ENCODE peak calls at places on chromosomes 6 and 20, in eight cellular contexts. One of them, this sample, is unnamed.

GRCh38 chr20:4811661-4812181 is 90.0 kb downstream of the PRND start:
- DNase-seq in K562: no peak
- DNase-seq in lower lobe of right lung: peak; percentile 84
- DNase-seq in esophagus squamous epithelium: peak; percentile 55
- DNase-seq in mesendoderm: no peak
- DNase-seq in IMR-90: no peak
- DNase-seq in A673: no peak
- DNase-seq in heart right ventricle: peak; percentile 67
- DNase-seq in this sample: no peak

GRCh38 chr6:137290601-137291261 is 71.5 kb upstream of the IFNGR1 start:
- DNase-seq in K562: no peak
- DNase-seq in heart right ventricle: no peak
- DNase-seq in A673: no peak
- DNase-seq in mesendoderm: no peak
- DNase-seq in lower lobe of right lung: no peak
- DNase-seq in esophagus squamous epithelium: no peak
- DNase-seq in IMR-90: no peak
- DNase-seq in this sample: no peak

GRCh38 chr20:3727333-3728035 is 5.0 kb upstream of the HSPA12B start:
- DNase-seq in A673: peak; percentile 17
- DNase-seq in K562: no peak
- DNase-seq in IMR-90: peak; percentile 15
- DNase-seq in mesendoderm: peak; percentile 31
- DNase-seq in lower lobe of right lung: no peak
- DNase-seq in esophagus squamous epithelium: no peak
- DNase-seq in heart right ventricle: no peak
- DNase-seq in this sample: no peak

GRCh38 chr20:1122388-1123315 is 4.2 kb downstream of the PSMF1 start:
- DNase-seq in esophagus squamous epithelium: no peak
- DNase-seq in lower lobe of right lung: peak; percentile 63
- DNase-seq in mesendoderm: no peak
- DNase-seq in IMR-90: peak; percentile 57
- DNase-seq in K562: no peak
- DNase-seq in A673: peak; percentile 13
- DNase-seq in heart right ventricle: peak; percentile 33
- DNase-seq in this sample: peak; percentile 17

GRCh38 chr6:2744206-2744771 is 6.4 kb downstream of the MYLK4 start:
- DNase-seq in K562: no peak
- DNase-seq in mesendoderm: no peak
- DNase-seq in esophagus squamous epithelium: no peak
- DNase-seq in A673: peak; percentile 53
- DNase-seq in IMR-90: no peak
- DNase-seq in heart right ventricle: peak; percentile 77
- DNase-seq in lower lobe of right lung: no peak
- DNase-seq in this sample: peak; percentile 69

GRCh38 chr20:56440346-56441007 is 27.9 kb upstream of the RTF2 start:
- DNase-seq in esophagus squamous epithelium: no peak
- DNase-seq in heart right ventricle: no peak
- DNase-seq in lower lobe of right lung: no peak
- DNase-seq in K562: no peak
- DNase-seq in IMR-90: no peak
- DNase-seq in mesendoderm: no peak
- DNase-seq in A673: no peak
- DNase-seq in this sample: peak; percentile 59

GRCh38 chr6:125749112-125749863 is at the start of gene HEY2:
- DNase-seq in lower lobe of right lung: peak; percentile 94
- DNase-seq in esophagus squamous epithelium: peak; percentile 37
- DNase-seq in heart right ventricle: peak; percentile 96
- DNase-seq in A673: peak; percentile 95
- DNase-seq in K562: peak; percentile 99
- DNase-seq in IMR-90: peak; percentile 81
- DNase-seq in mesendoderm: peak; percentile 95
- DNase-seq in this sample: peak; percentile 91

GRCh38 chr6:27321370-27321769 is 9.3 kb upstream of the POM121L2 start:
- DNase-seq in heart right ventricle: no peak
- DNase-seq in IMR-90: no peak
- DNase-seq in A673: no peak
- DNase-seq in esophagus squamous epithelium: no peak
- DNase-seq in K562: no peak
- DNase-seq in mesendoderm: no peak
- DNase-seq in lower lobe of right lung: no peak
- DNase-seq in this sample: no peak

DNA sequence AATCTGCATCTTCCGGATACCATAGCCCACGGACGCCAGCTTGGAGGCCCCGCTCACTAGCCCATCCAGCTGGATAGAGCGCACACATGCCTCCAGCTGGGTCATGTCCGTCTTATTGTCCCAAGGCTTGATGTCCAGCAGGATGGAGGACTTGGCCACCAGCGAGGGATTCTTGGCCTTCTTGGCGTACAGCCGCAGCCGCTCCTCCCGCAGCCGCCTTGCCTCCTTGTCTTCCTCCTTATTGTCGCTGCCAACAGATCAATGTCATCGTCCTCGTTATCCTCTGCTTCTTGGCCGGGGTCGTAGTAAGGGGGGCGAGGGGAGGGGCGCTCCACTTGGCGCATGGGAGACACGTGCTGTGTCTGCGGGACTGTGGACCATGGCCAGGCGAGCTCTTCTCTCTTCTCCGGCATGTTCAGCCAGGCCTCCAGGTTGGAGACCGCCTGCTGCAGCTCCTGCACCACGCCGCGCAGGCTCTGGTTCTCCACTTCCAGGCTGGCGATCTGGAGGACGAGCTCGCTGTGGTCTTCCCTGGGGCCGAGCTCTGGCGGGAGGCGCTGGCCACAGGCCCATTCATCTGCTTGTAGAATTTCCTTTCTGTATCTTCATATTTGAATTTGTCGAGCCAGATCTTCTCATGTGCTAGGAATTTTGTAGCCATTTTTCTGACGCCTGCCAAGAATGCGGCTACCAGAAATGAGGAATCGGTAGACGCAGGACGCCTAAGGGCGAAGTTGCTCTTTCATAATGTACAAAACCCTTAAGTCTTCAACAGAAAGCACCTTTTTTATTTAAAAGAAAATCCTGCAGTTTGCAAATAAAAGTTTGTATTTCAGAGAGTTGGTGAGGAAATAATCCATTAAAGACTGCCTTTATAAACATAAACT is 60.1 kb upstream of the PTPRK start:
- DNase-seq in heart right ventricle: no peak
- DNase-seq in esophagus squamous epithelium: no peak
- DNase-seq in mesendoderm: no peak
- DNase-seq in A673: no peak
- DNase-seq in lower lobe of right lung: no peak
- DNase-seq in IMR-90: no peak
- DNase-seq in K562: no peak
- DNase-seq in this sample: no peak
- H3K4me3 ChIP-seq in heart right ventricle: no peak overlapping the region
- H3K4me3 ChIP-seq in esophagus squamous epithelium: no peak overlapping the region
- H3K4me3 ChIP-seq in mesendoderm: no peak overlapping the region
- H3K4me3 ChIP-seq in A673: no peak overlapping the region
- H3K4me3 ChIP-seq in lower lobe of right lung: no peak overlapping the region
- H3K4me3 ChIP-seq in IMR-90: no peak overlapping the region
- H3K4me3 ChIP-seq in K562: no peak overlapping the region
- H3K4me3 ChIP-seq in this sample: no peak overlapping the region

DNA sequence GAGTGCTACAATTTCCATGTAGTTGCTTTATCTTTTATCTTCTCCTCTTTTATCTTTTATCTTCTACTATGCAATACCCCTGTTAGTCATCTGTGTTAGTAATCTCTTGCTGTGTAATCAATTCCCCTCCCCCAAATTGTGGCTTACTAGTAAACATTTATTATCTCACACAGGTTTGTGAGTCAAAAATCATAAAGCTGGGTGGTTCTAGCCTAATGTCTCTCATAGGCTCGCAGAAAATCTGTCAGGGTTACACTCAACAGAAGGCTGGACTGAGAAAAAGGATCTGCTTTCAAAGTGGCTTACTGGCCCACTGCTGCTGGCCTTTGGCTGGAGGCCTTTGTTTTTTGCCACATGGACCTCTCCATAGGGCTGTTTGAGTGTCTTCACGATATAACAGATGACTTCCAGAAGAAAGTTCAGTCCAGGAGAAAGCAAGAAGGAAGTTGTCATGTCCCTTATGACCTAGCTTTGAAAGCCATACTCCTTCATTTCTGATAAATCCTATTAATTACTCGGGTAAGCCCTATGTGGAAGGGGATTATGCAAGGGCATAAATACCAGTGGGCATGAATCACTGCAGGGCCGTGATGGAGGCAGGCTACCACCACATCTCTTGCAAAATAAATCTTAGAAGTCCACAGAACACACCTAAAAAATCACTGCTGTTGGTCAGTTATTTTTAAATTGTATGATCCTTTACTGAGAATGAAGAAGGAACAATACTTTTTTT is 24.5 kb upstream of the PTCHD4 start:
- DNase-seq in K562: no peak
- DNase-seq in heart right ventricle: no peak
- DNase-seq in IMR-90: peak; percentile 4
- DNase-seq in mesendoderm: peak; percentile 58
- DNase-seq in A673: peak; percentile 9
- DNase-seq in lower lobe of right lung: no peak
- DNase-seq in esophagus squamous epithelium: no peak
- DNase-seq in this sample: no peak
- H3K27me3 ChIP-seq in K562: no peaks in the 10 kb centered on the region
- H3K27me3 ChIP-seq in heart right ventricle: no peaks in the 10 kb centered on the region
- H3K27me3 ChIP-seq in IMR-90: no peaks in the 10 kb centered on the region
- H3K27me3 ChIP-seq in mesendoderm: no peaks in the 10 kb centered on the region
- H3K27me3 ChIP-seq in A673: no peaks in the 10 kb centered on the region
- H3K27me3 ChIP-seq in lower lobe of right lung: no peaks in the 10 kb centered on the region
- H3K27me3 ChIP-seq in esophagus squamous epithelium: no peaks in the 10 kb centered on the region
- H3K27me3 ChIP-seq in this sample: no peaks in the 10 kb centered on the region

GRCh38 chr6:11164717-11165646 is 53.5 kb upstream of the ERVFRD-1 start:
- DNase-seq in heart right ventricle: no peak
- DNase-seq in A673: no peak
- DNase-seq in mesendoderm: no peak
- DNase-seq in IMR-90: no peak
- DNase-seq in lower lobe of right lung: no peak
- DNase-seq in K562: no peak
- DNase-seq in esophagus squamous epithelium: no peak
- DNase-seq in this sample: no peak

GRCh38 chr6:11163932-11164331 is 52.4 kb upstream of the ERVFRD-1 start:
- DNase-seq in mesendoderm: no peak
- DNase-seq in IMR-90: no peak
- DNase-seq in esophagus squamous epithelium: no peak
- DNase-seq in A673: no peak
- DNase-seq in heart right ventricle: no peak
- DNase-seq in K562: no peak
- DNase-seq in lower lobe of right lung: no peak
- DNase-seq in this sample: no peak

GRCh38 chr6:11162262-11162661 is 50.7 kb upstream of the ERVFRD-1 start:
- DNase-seq in mesendoderm: no peak
- DNase-seq in K562: no peak
- DNase-seq in lower lobe of right lung: no peak
- DNase-seq in IMR-90: no peak
- DNase-seq in heart right ventricle: no peak
- DNase-seq in esophagus squamous epithelium: no peak
- DNase-seq in A673: no peak
- DNase-seq in this sample: no peak

GRCh38 chr6:11160199-11160598 is 48.7 kb upstream of the ERVFRD-1 start:
- DNase-seq in IMR-90: peak; percentile 21
- DNase-seq in heart right ventricle: no peak
- DNase-seq in K562: no peak
- DNase-seq in mesendoderm: no peak
- DNase-seq in esophagus squamous epithelium: no peak
- DNase-seq in lower lobe of right lung: no peak
- DNase-seq in A673: no peak
- DNase-seq in this sample: no peak

DNA sequence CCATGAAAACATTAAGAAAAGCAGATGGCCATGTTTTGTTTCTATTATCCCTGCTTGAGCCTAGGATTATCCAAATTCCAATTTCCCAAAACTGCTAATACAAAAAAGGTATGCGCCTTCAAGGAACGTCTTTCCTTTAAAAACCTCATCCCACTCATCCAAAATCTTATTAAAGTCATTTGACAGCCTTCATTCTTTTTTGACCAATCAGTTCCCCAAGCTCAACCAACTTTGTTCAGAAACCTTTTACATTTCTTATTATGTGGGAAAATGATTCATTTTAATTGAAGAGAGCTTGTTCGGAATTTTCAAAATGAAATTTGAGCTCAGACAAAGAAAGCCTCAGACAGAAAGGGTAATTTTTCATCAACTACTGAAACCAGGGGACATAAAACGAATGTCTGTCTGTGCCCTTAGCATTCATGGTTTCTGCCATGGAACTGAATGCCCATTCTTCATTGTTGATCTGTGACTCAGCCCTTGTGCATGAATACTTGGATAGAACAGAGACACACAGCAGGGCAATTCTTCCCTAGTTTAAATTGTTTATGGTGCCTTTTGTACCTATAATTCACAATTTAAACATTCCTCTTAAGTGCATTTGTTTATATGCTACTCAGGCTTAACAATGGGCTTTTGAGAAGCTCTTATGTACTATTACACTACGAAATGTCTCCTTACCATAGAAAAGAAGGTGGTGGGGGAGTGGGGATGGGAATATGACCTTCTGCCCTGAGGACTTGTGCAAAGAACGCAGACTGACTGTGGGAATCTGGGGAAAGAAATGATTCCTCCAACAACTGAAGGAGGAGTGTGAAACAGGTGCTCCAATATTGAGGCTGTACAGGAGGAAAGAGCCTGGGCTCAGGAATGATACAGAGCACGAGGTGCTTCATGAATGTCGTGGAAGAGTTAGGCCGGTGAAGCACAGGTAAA is 49.8 kb upstream of the ERVFRD-1 start:
- DNase-seq in IMR-90: peak; percentile 16
- DNase-seq in K562: no peak
- DNase-seq in esophagus squamous epithelium: no peak
- DNase-seq in heart right ventricle: no peak
- DNase-seq in mesendoderm: no peak
- DNase-seq in lower lobe of right lung: no peak
- DNase-seq in A673: peak; percentile 24
- DNase-seq in this sample: no peak
- H3K27ac ChIP-seq in IMR-90: no peak overlapping the region
- H3K27ac ChIP-seq in K562: no peak overlapping the region
- H3K27ac ChIP-seq in esophagus squamous epithelium: no peak overlapping the region
- H3K27ac ChIP-seq in heart right ventricle: no peak overlapping the region
- H3K27ac ChIP-seq in mesendoderm: no peak overlapping the region
- H3K27ac ChIP-seq in lower lobe of right lung: no peak overlapping the region
- H3K27ac ChIP-seq in A673: no peak overlapping the region
- H3K27ac ChIP-seq in this sample: no peak overlapping the region

GRCh38 chr6:36600564-36601146 is 6.5 kb downstream of the SRSF3 start:
- DNase-seq in esophagus squamous epithelium: no peak
- DNase-seq in A673: no peak
- DNase-seq in heart right ventricle: no peak
- DNase-seq in IMR-90: no peak
- DNase-seq in K562: no peak
- DNase-seq in lower lobe of right lung: no peak
- DNase-seq in mesendoderm: no peak
- DNase-seq in this sample: no peak

GRCh38 chr6:36597775-36598174 is 3.6 kb downstream of the SRSF3 start:
- DNase-seq in IMR-90: no peak
- DNase-seq in K562: no peak
- DNase-seq in heart right ventricle: no peak
- DNase-seq in mesendoderm: no peak
- DNase-seq in A673: no peak
- DNase-seq in lower lobe of right lung: no peak
- DNase-seq in esophagus squamous epithelium: no peak
- DNase-seq in this sample: no peak

GRCh38 chr6:36598326-36598725 is 4.2 kb downstream of the SRSF3 start:
- DNase-seq in lower lobe of right lung: no peak
- DNase-seq in heart right ventricle: no peak
- DNase-seq in K562: no peak
- DNase-seq in IMR-90: no peak
- DNase-seq in A673: no peak
- DNase-seq in esophagus squamous epithelium: no peak
- DNase-seq in mesendoderm: no peak
- DNase-seq in this sample: no peak

GRCh38 chr6:36598739-36599318 is 4.7 kb downstream of the SRSF3 start:
- DNase-seq in A673: no peak
- DNase-seq in esophagus squamous epithelium: no peak
- DNase-seq in lower lobe of right lung: no peak
- DNase-seq in heart right ventricle: no peak
- DNase-seq in mesendoderm: no peak
- DNase-seq in K562: no peak
- DNase-seq in IMR-90: no peak
- DNase-seq in this sample: no peak

GRCh38 chr6:36599791-36600209 is 5.6 kb downstream of the SRSF3 start:
- DNase-seq in heart right ventricle: peak; percentile 44
- DNase-seq in IMR-90: peak; percentile 40
- DNase-seq in K562: peak; percentile 67
- DNase-seq in lower lobe of right lung: peak; percentile 56
- DNase-seq in mesendoderm: peak; percentile 88
- DNase-seq in esophagus squamous epithelium: no peak
- DNase-seq in A673: peak; percentile 63
- DNase-seq in this sample: peak; percentile 38
- H3K4me3 ChIP-seq in heart right ventricle: peak overlapping the region; percentile 20
- H3K4me3 ChIP-seq in IMR-90: no peak overlapping the region
- H3K4me3 ChIP-seq in K562: no peak overlapping the region
- H3K4me3 ChIP-seq in lower lobe of right lung: peak overlapping the region; percentile 82
- H3K4me3 ChIP-seq in mesendoderm: no peak overlapping the region
- H3K4me3 ChIP-seq in esophagus squamous epithelium: no peak overlapping the region
- H3K4me3 ChIP-seq in A673: peak overlapping the region; percentile 73
- H3K4me3 ChIP-seq in this sample: no peak overlapping the region